ENCODE peak calls at places on chromosomes 5 and 9, in ten cellular contexts. M, T, P, J, F, N, Y, L, C and D are unnamed samples.

GRCh38 chr5:178551059-178551458 is 39.1 kb downstream of the COL23A1 start:
- DNase-seq in M (no peak), T (no peak), P (no peak), J (no peak), F (peak; percentile 10), N (peak; percentile 46), Y (no peak), L (no peak), C (no peak), D (peak; percentile 45)

GRCh38 chr9:27394154-27394825 is 97.3 kb upstream of the EQTN start:
- DNase-seq in M (no peak), T (no peak), P (no peak), J (no peak), F (no peak), N (no peak), Y (no peak), L (no peak), C (no peak), D (no peak)

GRCh38 chr9:76718166-76718565 is 46.1 kb upstream of the PCA3 start:
- DNase-seq in M (no peak), T (no peak), P (no peak), J (no peak), F (no peak), N (no peak), Y (no peak), L (no peak), C (no peak), D (no peak)

GRCh38 chr9:137457406-137458193 is 1.5 kb downstream of the NSMF start:
- DNase-seq in M (peak; percentile 66), T (no peak), P (no peak), J (no peak), F (no peak), N (no peak), Y (peak; percentile 78), L (no peak), C (no peak), D (no peak)

GRCh38 chr9:73081979-73082657 is 69.5 kb upstream of the ANXA1 start:
- DNase-seq in M (no peak), T (no peak), P (no peak), J (no peak), F (peak; percentile 57), N (peak; percentile 63), Y (no peak), L (no peak), C (peak; percentile 63), D (peak; percentile 80)

GRCh38 chr5:150066901-150067396 is 19.4 kb downstream of the CSF1R start:
- DNase-seq in M (no peak), T (peak; percentile 31), P (no peak), J (no peak), F (peak; percentile 56), N (no peak), Y (no peak), L (no peak), C (no peak), D (peak; percentile 88)

GRCh38 chr5:11390369-11390768 is 513.9 kb downstream of the CTNND2 start:
- DNase-seq in M (no peak), T (no peak), P (no peak), J (no peak), F (peak; percentile 49), N (no peak), Y (no peak), L (no peak), C (no peak), D (no peak)

GRCh38 chr5:132655821-132656773 is 1.9 kb upstream of the IL13 start:
- DNase-seq in M (no peak), T (no peak), P (no peak), J (no peak), F (peak; percentile 21), N (peak; percentile 28), Y (no peak), L (no peak), C (no peak), D (peak; percentile 8)

GRCh38 chr9:4303002-4303401 is 3.1 kb upstream of the GLIS3 start:
- DNase-seq in M (no peak), T (no peak), P (no peak), J (no peak), F (peak; percentile 64), N (no peak), Y (no peak), L (no peak), C (no peak), D (peak; percentile 61)

GRCh38 chr9:14379280-14379679 is 65.3 kb upstream of the NFIB start:
- DNase-seq in M (no peak), T (no peak), P (no peak), J (no peak), F (no peak), N (no peak), Y (no peak), L (no peak), C (no peak), D (no peak)

DNA sequence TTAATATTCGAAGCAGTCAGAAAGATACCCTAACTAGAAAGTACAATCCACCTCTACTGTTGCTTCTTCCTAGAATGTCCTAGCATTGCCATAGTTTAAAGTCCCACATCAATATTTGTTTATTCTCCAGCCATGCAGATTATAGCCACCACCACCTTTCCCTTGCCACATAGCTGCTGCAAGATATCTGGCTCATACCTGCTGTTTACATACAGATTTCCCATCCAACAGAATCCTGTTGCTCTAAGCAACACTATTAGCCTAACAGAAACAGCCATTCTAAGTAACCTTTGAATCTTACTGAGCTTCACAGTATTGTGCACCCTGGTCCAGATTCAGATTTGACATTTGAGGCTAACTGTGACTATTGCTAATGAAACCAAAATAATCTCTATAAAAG is 45.6 kb downstream of the GNAQ start:
- DNase-seq in M (no peak), T (no peak), P (no peak), J (no peak), F (no peak), N (no peak), Y (peak; percentile 23), L (no peak), C (no peak), D (no peak)
- TF ChIP-seq CTCF in M (no peak), T (no peak), P (no peak), J (no peak), F (no peak), N (no peak), Y (no peak), L (no peak), C (no peak), D (no peak)

DNA sequence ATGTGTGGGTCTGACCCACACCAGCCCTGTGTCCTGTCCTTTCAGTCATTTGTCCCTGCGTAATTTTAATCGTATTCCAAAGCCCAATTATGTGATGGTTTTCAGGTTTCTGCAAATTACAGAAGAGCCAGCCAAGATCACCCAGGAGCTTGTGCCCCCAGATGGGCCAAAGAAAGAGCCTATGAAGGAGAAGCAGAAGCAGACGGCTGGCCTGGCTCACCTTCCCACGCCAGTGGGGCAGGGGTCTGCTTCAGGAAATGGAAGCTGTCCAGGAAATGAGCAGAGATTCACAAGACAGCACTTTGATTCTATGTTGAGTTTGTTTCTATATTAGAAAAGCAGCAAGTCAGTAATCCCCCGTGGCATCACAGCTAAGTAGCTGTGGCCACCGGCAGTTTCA is 11.7 kb downstream of the S1PR3 start:
- DNase-seq in M (no peak), T (no peak), P (no peak), J (no peak), F (no peak), N (no peak), Y (no peak), L (no peak), C (no peak), D (no peak)
- H3K4me3 ChIP-seq in M (no peak overlapping the region), T (no peak overlapping the region), P (no peak overlapping the region), J (no peak overlapping the region), F (no peak overlapping the region), N (no peak overlapping the region), Y (no peak overlapping the region), L (no peak overlapping the region), C (no peak overlapping the region), D (no peak overlapping the region)

DNA sequence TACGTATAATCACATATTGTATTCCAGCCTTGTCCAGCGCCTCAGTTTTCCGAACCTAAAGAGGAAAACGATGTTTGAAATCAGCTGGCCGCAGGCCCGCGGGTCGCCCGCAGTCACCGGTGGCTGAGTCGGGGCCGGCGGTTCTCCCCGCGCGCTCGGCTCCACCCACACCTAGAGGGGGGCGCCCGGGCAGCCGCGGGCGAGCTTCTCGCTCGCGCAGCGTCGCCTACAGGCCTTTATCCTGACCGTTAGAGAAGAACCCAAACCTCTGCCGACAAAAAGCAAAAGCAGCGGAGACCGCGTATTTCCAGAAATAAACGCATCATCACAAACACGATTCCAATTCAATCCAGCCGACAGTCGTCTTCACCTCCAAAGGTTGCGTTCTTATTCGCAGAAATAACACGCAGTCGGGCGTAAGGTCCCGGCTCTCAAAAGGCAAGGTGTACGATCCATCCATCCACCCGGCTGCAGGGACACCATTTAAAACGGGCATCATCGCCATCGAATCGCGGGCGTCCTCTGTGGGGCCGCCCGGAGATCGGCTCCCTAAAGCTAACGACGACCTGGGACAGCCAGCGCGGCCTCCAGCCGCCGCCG is 680 bp upstream of the NIPBL start:
- DNase-seq in M (peak; percentile 90), T (peak; percentile 82), P (peak; percentile 13), J (peak; percentile 91), F (peak; percentile 85), N (peak; percentile 88), Y (peak; percentile 73), L (peak; percentile 92), C (no peak), D (peak; percentile 81)
- TF ChIP-seq CTCF in M (peak; percentile 55), T (peak; percentile 24), P (peak; percentile 25), J (no peak), F (peak; percentile 60), N (peak; percentile 55), Y (no peak), L (peak; percentile 58), C (peak; percentile 46), D (peak; percentile 57)

DNA sequence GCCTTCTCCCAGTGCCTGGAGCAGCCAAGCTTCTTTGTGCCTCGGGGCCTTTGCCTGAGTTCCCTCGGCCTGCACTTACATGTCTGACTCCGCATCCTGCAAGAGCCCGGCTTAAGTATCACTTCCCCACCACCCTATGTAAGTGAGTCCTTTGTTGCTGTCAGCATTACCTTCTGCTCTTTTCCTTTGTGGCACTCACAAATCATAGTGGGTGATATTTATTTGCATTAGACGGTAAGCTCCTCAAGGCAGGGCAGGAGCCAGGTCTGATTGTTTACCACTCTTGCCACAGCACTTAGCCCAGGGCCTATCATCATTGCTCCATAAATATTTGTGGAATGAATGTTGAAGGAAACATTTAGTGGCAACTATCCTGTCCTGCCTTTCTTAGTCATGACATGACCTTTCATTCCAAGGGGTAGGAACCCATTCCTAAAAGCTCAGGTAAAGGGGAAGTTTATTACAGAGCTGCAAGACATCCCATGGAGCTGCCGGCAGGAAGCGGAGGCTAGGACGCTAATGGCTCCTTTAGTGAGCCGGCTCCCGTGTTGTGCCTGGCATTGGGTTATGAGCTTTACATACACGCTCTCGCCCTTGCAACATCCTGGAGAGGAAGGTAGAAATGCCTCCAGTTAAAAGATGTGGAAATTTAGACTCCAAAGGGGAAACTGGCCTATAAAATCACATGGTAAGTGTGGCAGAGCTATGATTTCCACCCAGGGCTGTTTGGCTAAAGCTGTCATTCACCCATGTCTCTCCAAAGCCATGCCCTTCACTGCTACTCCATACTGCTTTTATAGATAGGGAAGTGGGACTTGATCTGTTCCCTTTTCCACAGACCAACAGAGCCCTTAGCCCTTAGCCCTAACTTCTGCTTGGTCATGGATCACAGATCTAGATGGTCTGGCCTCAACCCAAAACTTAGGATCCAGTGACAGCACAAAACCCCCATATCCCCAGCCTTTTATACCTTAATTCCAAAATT is 5.0 kb downstream of the GM2A start:
- DNase-seq in M (no peak), T (peak; percentile 59), P (no peak), J (peak; percentile 50), F (no peak), N (no peak), Y (no peak), L (no peak), C (no peak), D (peak; percentile 25)
- H3K4me3 ChIP-seq in M (no peak overlapping the region), T (no peak overlapping the region), P (no peak overlapping the region), J (no peak overlapping the region), F (no peak overlapping the region), N (no peak overlapping the region), Y (no peak overlapping the region), L (no peak overlapping the region), C (no peak overlapping the region), D (no peak overlapping the region)

GRCh38 chr5:157473383-157474370 is 13.7 kb downstream of the NIPAL4 start:
- DNase-seq in M (no peak), T (no peak), P (no peak), J (no peak), F (peak; percentile 45), N (peak; percentile 37), Y (no peak), L (no peak), C (no peak), D (peak; percentile 31)
- TF ChIP-seq CTCF in M (no peak), T (no peak), P (no peak), J (no peak), F (no peak), N (no peak), Y (no peak), L (no peak), C (no peak), D (peak; percentile 20)